ENCODE peak calls at places on chromosome 14, in seven cellular contexts. W is fibroblast of lung, K is uterus, N is ascending aorta, C is suprapubic skin, O is GM06990, Q is left ventricle myocardium inferior. G is an unnamed sample. For H3K27me3, the result is how much of the 10 kb centered on the place peaks cover.

GRCh38 chr14:34220921-34221320 is 241.1 kb downstream of the SPTSSA start:
- DNase-seq in K (no peak), N (no peak), Q (no peak), C (no peak), O (no peak), W (no peak), G (no peak)

GRCh38 chr14:32202468-32202865 is 602 bp downstream of the RNU6-8 start:
- DNase-seq in C (no peak), O (no peak), Q (no peak), W (peak), K (no peak), N (no peak), G (no peak)

GRCh38 chr14:62691613-62692489 is 353.4 kb downstream of the KCNH5 start:
- DNase-seq in N (no peak), Q (no peak), C (no peak), W (peak), K (peak), O (no peak), G (no peak)

GRCh38 chr14:89406941-89407340 is 10.1 kb downstream of the FOXN3 start:
- DNase-seq in W (peak), O (no peak), C (peak), N (no peak), Q (no peak), K (no peak), G (no peak)

GRCh38 chr14:61502459-61503093 is 181.2 kb downstream of the PRKCH start:
- DNase-seq in Q (no peak), K (no peak), W (no peak), O (no peak), N (no peak), C (no peak), G (no peak)

GRCh38 chr14:54593860-54594259 is 26.9 kb downstream of the SAMD4A start:
- DNase-seq in O (no peak), K (no peak), C (no peak), Q (no peak), N (no peak), W (no peak), G (no peak)

GRCh38 chr14:64364907-64365306 is 23.2 kb upstream of the MTHFD1 start:
- DNase-seq in O (no peak), K (no peak), W (peak), Q (no peak), N (no peak), C (no peak), G (no peak)

GRCh38 chr14:20412422-20412821 is 879 bp downstream of the TEP1 start:
- DNase-seq in K (no peak), C (no peak), W (peak), N (no peak), O (peak), Q (no peak), G (no peak)

GRCh38 chr14:64937821-64938193 is 4.7 kb downstream of the GPX2 start:
- DNase-seq in K (no peak), Q (no peak), N (no peak), C (no peak), O (no peak), W (no peak), G (no peak)

GRCh38 chr14:64604854-64605253 is 55.1 kb downstream of the PPP1R36 start:
- DNase-seq in Q (no peak), O (no peak), N (no peak), K (no peak), C (no peak), W (no peak), G (no peak)

GRCh38 chr14:49988080-49988990 is 95.5 kb downstream of the ARF6 start:
- DNase-seq in O (no peak), Q (no peak), C (no peak), W (no peak), N (no peak), K (no peak), G (no peak)

GRCh38 chr14:95620659-95621059 is 65.6 kb upstream of the TCL1B start:
- DNase-seq in C (no peak), N (no peak), Q (no peak), W (no peak), K (no peak), O (peak), G (no peak)

GRCh38 chr14:104370256-104370870 is 209.2 kb upstream of the C14orf180 start:
- DNase-seq in Q (no peak), C (no peak), O (no peak), W (no peak), K (no peak), N (no peak), G (no peak)

GRCh38 chr14:59632381-59632780 is 55.8 kb upstream of the CCDC175 start:
- DNase-seq in Q (no peak), C (no peak), O (no peak), W (peak), K (no peak), N (no peak), G (no peak)

GRCh38 chr14:68365228-68365627 is 427.6 kb downstream of the ZFP36L1 start:
- DNase-seq in N (no peak), C (no peak), K (no peak), W (peak), O (no peak), Q (no peak), G (no peak)

GRCh38 chr14:77128414-77128891 is 13.1 kb downstream of the ZDHHC22 start:
- DNase-seq in O (no peak), Q (no peak), W (no peak), N (no peak), K (no peak), C (no peak), G (no peak)

GRCh38 chr14:56514663-56515371 is 64.8 kb upstream of the TMEM260 start:
- DNase-seq in N (no peak), W (peak), Q (no peak), C (no peak), K (no peak), O (no peak), G (no peak)

GRCh38 chr14:84351646-84352045 is 1178.3 kb upstream of the FLRT2 start:
- DNase-seq in N (no peak), C (no peak), K (no peak), O (no peak), Q (no peak), W (no peak), G (no peak)

GRCh38 chr14:88470542-88471440 is 84.0 kb downstream of the PTPN21 start:
- DNase-seq in N (no peak), Q (no peak), K (no peak), O (no peak), W (peak), C (no peak), G (no peak)

GRCh38 chr14:26738571-26738970 is 140.7 kb upstream of the NOVA1 start:
- DNase-seq in N (no peak), O (no peak), Q (no peak), K (no peak), W (peak), C (no peak), G (no peak)

GRCh38 chr14:96084796-96085195 is 45.6 kb downstream of the C14orf132 start:
- DNase-seq in Q (no peak), N (no peak), W (no peak), C (peak), K (no peak), O (no peak), G (no peak)

GRCh38 chr14:32102152-32102787 is 25.2 kb downstream of the ARHGAP5 start:
- DNase-seq in N (no peak), C (no peak), Q (no peak), O (peak), W (no peak), K (no peak), G (no peak)

GRCh38 chr14:77376380-77376770 is 519 bp downstream of the TMED8 start:
- DNase-seq in K (peak), C (peak), N (peak), Q (peak), W (peak), O (no peak), G (no peak)

GRCh38 chr14:24662753-24663152 is 28.8 kb upstream of the GZMB start:
- DNase-seq in Q (no peak), N (no peak), O (no peak), C (no peak), W (no peak), K (no peak), G (no peak)

GRCh38 chr14:93049295-93049694 is 66.4 kb downstream of the ITPK1 start:
- DNase-seq in Q (no peak), N (no peak), K (no peak), C (no peak), W (no peak), O (no peak), G (no peak)

GRCh38 chr14:49921401-49921800 is 28.5 kb downstream of the ARF6 start:
- DNase-seq in W (no peak), C (no peak), K (no peak), N (no peak), O (no peak), Q (no peak), G (no peak)

GRCh38 chr14:88613552-88614010 is 50.7 kb downstream of the ZC3H14 start:
- DNase-seq in C (no peak), N (no peak), Q (no peak), K (no peak), W (peak), O (no peak), G (no peak)

GRCh38 chr14:104134061-104134965 is 4.1 kb upstream of the KIF26A start:
- DNase-seq in O (no peak), Q (peak), W (no peak), N (peak), C (peak), K (no peak), G (no peak)

GRCh38 chr14:54698501-54698900 is 131.6 kb downstream of the SAMD4A start:
- DNase-seq in W (no peak), K (no peak), O (no peak), N (no peak), C (no peak), Q (no peak), G (no peak)

GRCh38 chr14:100524933-100525243 is 62.3 kb downstream of the BEGAIN start:
- DNase-seq in W (peak), Q (no peak), C (peak), O (no peak), K (peak), N (peak), G (no peak)
- TF ChIP-seq CTCF in W (no peak), Q (no peak), C (no peak), O (peak), K (no peak), N (no peak), G (no peak)

GRCh38 chr14:97224016-97224415 is 426.8 kb downstream of the VRK1 start:
- DNase-seq in O (no peak), C (no peak), Q (no peak), N (no peak), W (no peak), K (no peak), G (no peak)
- H3K27me3 ChIP-seq in O (under half), C (under half), Q (half or more), N (under half), W (under half), K (under half), G (half or more)

DNA sequence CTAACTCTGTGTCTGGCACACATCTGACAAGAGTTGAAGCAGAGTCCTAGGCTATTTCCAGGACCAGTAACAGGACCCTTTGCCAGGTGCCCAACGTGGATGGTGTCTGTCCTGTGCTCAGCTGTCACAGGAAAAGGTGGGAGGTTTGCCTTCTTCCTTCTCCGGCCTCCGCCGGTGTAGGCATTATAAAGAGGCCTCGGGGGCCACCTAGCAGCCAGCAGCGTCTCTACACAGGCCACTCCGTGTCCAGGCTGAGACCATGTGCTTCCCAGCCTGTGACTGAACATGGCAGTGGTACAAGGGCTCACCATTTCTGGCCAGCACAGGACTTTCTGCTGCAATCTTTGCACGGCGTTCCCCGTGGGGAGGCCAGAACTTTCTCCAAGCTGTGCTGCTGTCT is 60.7 kb upstream of the GPATCH2L start:
- DNase-seq in N (no peak), O (no peak), C (peak), K (peak), W (no peak), Q (peak), G (no peak)
- TF ChIP-seq CTCF in N (no peak), O (no peak), C (no peak), K (no peak), W (peak), Q (peak), G (no peak)

GRCh38 chr14:36271939-36272907 is 48.2 kb downstream of the MBIP start:
- DNase-seq in O (peak), K (no peak), N (no peak), C (no peak), Q (no peak), W (peak), G (no peak)
- H3K27me3 ChIP-seq in O (under half), K (under half), N (under half), C (under half), Q (half or more), W (under half), G (under half)

DNA sequence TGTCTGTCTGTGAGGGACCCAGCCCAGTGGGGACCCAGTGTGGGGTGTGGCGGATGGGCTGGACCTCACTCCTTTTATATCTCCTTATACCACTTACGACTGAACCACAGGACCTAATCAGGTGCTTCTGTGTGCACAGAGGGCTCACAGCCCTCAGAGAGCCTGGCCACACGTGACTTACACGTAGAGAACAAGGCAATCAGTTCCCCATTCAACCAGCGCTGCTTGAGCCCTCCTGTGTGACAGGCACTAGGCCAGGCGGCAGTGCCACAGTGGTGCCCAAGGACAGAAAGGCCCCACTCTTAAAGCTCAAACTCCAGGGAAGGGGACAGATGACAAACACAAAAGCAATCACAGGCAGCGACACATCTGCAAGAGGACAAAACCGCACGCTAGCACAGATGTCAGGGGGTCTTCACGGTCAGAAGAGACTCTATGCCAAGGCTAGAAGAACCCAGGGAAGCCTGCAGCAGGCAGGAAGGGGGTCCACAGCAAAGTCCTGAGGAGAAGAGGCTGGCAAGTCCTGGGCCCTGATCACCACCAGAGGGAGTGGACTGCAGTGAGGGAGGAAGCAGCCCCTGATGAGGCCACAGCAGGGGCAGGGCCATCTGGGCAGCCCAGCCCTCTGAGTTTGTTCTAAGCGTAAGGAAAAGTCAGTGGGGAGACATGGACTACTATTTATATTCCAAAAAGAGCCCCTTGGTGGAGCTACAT is 39.3 kb downstream of the SETD3 start:
- DNase-seq in C (no peak), O (no peak), K (no peak), N (no peak), W (no peak), Q (no peak), G (no peak)
- TF ChIP-seq CTCF in C (no peak), O (peak), K (no peak), N (no peak), W (no peak), Q (no peak), G (no peak)

G was measured in esophagus squamous epithelium.